ENCODE peak calls at places on chromosome 11, in five cellular contexts. One of them, this sample, is unnamed.

GRCh38 chr11:124174001-124174400 is 9.1 kb upstream of the OR10D3 start:
- DNase-seq in A549: peak
- DNase-seq in AG04449: peak
- DNase-seq in T-helper 9 cell: no peak
- DNase-seq in activated CD4-positive, alpha-beta T cell treated with anti-CD3 and anti-CD28 coated beads, Interleukin-2, amount 50 U/mL, for 4 hours: no peak
- DNase-seq in this sample: no peak

GRCh38 chr11:61507012-61507768 is 1.4 kb upstream of the LRRC10B start:
- DNase-seq in activated CD4-positive, alpha-beta T cell treated with anti-CD3 and anti-CD28 coated beads, Interleukin-2, amount 50 U/mL, for 4 hours: no peak
- DNase-seq in A549: no peak
- DNase-seq in T-helper 9 cell: no peak
- DNase-seq in AG04449: no peak
- DNase-seq in this sample: no peak

GRCh38 chr11:109303342-109303741 is 118.6 kb upstream of the C11orf87 start:
- DNase-seq in activated CD4-positive, alpha-beta T cell treated with anti-CD3 and anti-CD28 coated beads, Interleukin-2, amount 50 U/mL, for 4 hours: no peak
- DNase-seq in T-helper 9 cell: no peak
- DNase-seq in A549: no peak
- DNase-seq in AG04449: no peak
- DNase-seq in this sample: no peak

GRCh38 chr11:1387961-1388762 is 1.6 kb upstream of the BRSK2 start:
- DNase-seq in T-helper 9 cell: no peak
- DNase-seq in A549: no peak
- DNase-seq in activated CD4-positive, alpha-beta T cell treated with anti-CD3 and anti-CD28 coated beads, Interleukin-2, amount 50 U/mL, for 4 hours: no peak
- DNase-seq in AG04449: no peak
- DNase-seq in this sample: no peak

GRCh38 chr11:46895821-46896220 is 22.5 kb downstream of the LRP4 start:
- DNase-seq in AG04449: no peak
- DNase-seq in A549: no peak
- DNase-seq in activated CD4-positive, alpha-beta T cell treated with anti-CD3 and anti-CD28 coated beads, Interleukin-2, amount 50 U/mL, for 4 hours: no peak
- DNase-seq in T-helper 9 cell: no peak
- DNase-seq in this sample: no peak

GRCh38 chr11:132493786-132494185 is 1038.5 kb downstream of the OPCML start:
- DNase-seq in T-helper 9 cell: no peak
- DNase-seq in AG04449: no peak
- DNase-seq in activated CD4-positive, alpha-beta T cell treated with anti-CD3 and anti-CD28 coated beads, Interleukin-2, amount 50 U/mL, for 4 hours: no peak
- DNase-seq in A549: no peak
- DNase-seq in this sample: no peak

GRCh38 chr11:832529-833113 is at the start of gene CD151:
- DNase-seq in T-helper 9 cell: no peak
- DNase-seq in activated CD4-positive, alpha-beta T cell treated with anti-CD3 and anti-CD28 coated beads, Interleukin-2, amount 50 U/mL, for 4 hours: no peak
- DNase-seq in A549: no peak
- DNase-seq in AG04449: no peak
- DNase-seq in this sample: no peak

GRCh38 chr11:29538339-29539036 is 478.3 kb downstream of the KCNA4 start:
- DNase-seq in AG04449: no peak
- DNase-seq in A549: no peak
- DNase-seq in T-helper 9 cell: no peak
- DNase-seq in activated CD4-positive, alpha-beta T cell treated with anti-CD3 and anti-CD28 coated beads, Interleukin-2, amount 50 U/mL, for 4 hours: no peak
- DNase-seq in this sample: no peak

GRCh38 chr11:116686891-116687290 is 85.9 kb downstream of the BUD13 start:
- DNase-seq in AG04449: no peak
- DNase-seq in activated CD4-positive, alpha-beta T cell treated with anti-CD3 and anti-CD28 coated beads, Interleukin-2, amount 50 U/mL, for 4 hours: no peak
- DNase-seq in A549: no peak
- DNase-seq in T-helper 9 cell: no peak
- DNase-seq in this sample: no peak

GRCh38 chr11:76903325-76903724 is 42.6 kb downstream of the ACER3 start:
- DNase-seq in T-helper 9 cell: no peak
- DNase-seq in A549: no peak
- DNase-seq in activated CD4-positive, alpha-beta T cell treated with anti-CD3 and anti-CD28 coated beads, Interleukin-2, amount 50 U/mL, for 4 hours: no peak
- DNase-seq in AG04449: no peak
- DNase-seq in this sample: no peak

GRCh38 chr11:50075856-50076255 is 43.2 kb downstream of the OR4C45 start:
- DNase-seq in T-helper 9 cell: no peak
- DNase-seq in activated CD4-positive, alpha-beta T cell treated with anti-CD3 and anti-CD28 coated beads, Interleukin-2, amount 50 U/mL, for 4 hours: no peak
- DNase-seq in AG04449: no peak
- DNase-seq in A549: no peak
- DNase-seq in this sample: no peak

GRCh38 chr11:2314525-2315394 is 12.9 kb downstream of the TSPAN32 start:
- DNase-seq in T-helper 9 cell: no peak
- DNase-seq in activated CD4-positive, alpha-beta T cell treated with anti-CD3 and anti-CD28 coated beads, Interleukin-2, amount 50 U/mL, for 4 hours: no peak
- DNase-seq in AG04449: no peak
- DNase-seq in A549: no peak
- DNase-seq in this sample: no peak

GRCh38 chr11:44094260-44094868 is 1.1 kb upstream of the EXT2 start:
- DNase-seq in AG04449: peak
- DNase-seq in activated CD4-positive, alpha-beta T cell treated with anti-CD3 and anti-CD28 coated beads, Interleukin-2, amount 50 U/mL, for 4 hours: peak
- DNase-seq in T-helper 9 cell: peak
- DNase-seq in A549: peak
- DNase-seq in this sample: peak

GRCh38 chr11:6516865-6517264 is 19.8 kb downstream of the DNHD1 start:
- DNase-seq in AG04449: no peak
- DNase-seq in activated CD4-positive, alpha-beta T cell treated with anti-CD3 and anti-CD28 coated beads, Interleukin-2, amount 50 U/mL, for 4 hours: no peak
- DNase-seq in T-helper 9 cell: no peak
- DNase-seq in A549: no peak
- DNase-seq in this sample: no peak

GRCh38 chr11:112408551-112408950 is 147.9 kb upstream of the PLET1 start:
- DNase-seq in T-helper 9 cell: no peak
- DNase-seq in activated CD4-positive, alpha-beta T cell treated with anti-CD3 and anti-CD28 coated beads, Interleukin-2, amount 50 U/mL, for 4 hours: no peak
- DNase-seq in A549: no peak
- DNase-seq in AG04449: no peak
- DNase-seq in this sample: no peak

GRCh38 chr11:36086366-36086765 is 142.5 kb downstream of the LDLRAD3 start:
- DNase-seq in T-helper 9 cell: no peak
- DNase-seq in activated CD4-positive, alpha-beta T cell treated with anti-CD3 and anti-CD28 coated beads, Interleukin-2, amount 50 U/mL, for 4 hours: no peak
- DNase-seq in A549: no peak
- DNase-seq in AG04449: no peak
- DNase-seq in this sample: no peak

GRCh38 chr11:18091731-18092130 is 14.2 kb downstream of the SAAL1 start:
- DNase-seq in activated CD4-positive, alpha-beta T cell treated with anti-CD3 and anti-CD28 coated beads, Interleukin-2, amount 50 U/mL, for 4 hours: no peak
- DNase-seq in AG04449: no peak
- DNase-seq in A549: no peak
- DNase-seq in T-helper 9 cell: no peak
- DNase-seq in this sample: no peak

GRCh38 chr11:111632798-111633197 is 30.5 kb downstream of the SIK2 start:
- DNase-seq in AG04449: no peak
- DNase-seq in T-helper 9 cell: no peak
- DNase-seq in A549: no peak
- DNase-seq in activated CD4-positive, alpha-beta T cell treated with anti-CD3 and anti-CD28 coated beads, Interleukin-2, amount 50 U/mL, for 4 hours: no peak
- DNase-seq in this sample: no peak

GRCh38 chr11:73342633-73343032 is 33.6 kb upstream of the RELT start:
- DNase-seq in T-helper 9 cell: no peak
- DNase-seq in activated CD4-positive, alpha-beta T cell treated with anti-CD3 and anti-CD28 coated beads, Interleukin-2, amount 50 U/mL, for 4 hours: no peak
- DNase-seq in AG04449: no peak
- DNase-seq in A549: no peak
- DNase-seq in this sample: no peak

GRCh38 chr11:119547511-119547910 is 124.5 kb upstream of the THY1 start:
- DNase-seq in T-helper 9 cell: no peak
- DNase-seq in A549: no peak
- DNase-seq in activated CD4-positive, alpha-beta T cell treated with anti-CD3 and anti-CD28 coated beads, Interleukin-2, amount 50 U/mL, for 4 hours: no peak
- DNase-seq in AG04449: no peak
- DNase-seq in this sample: no peak

GRCh38 chr11:68315581-68315920 is 3.2 kb downstream of the LRP5 start:
- DNase-seq in AG04449: no peak
- DNase-seq in T-helper 9 cell: no peak
- DNase-seq in A549: no peak
- DNase-seq in activated CD4-positive, alpha-beta T cell treated with anti-CD3 and anti-CD28 coated beads, Interleukin-2, amount 50 U/mL, for 4 hours: no peak
- DNase-seq in this sample: no peak

GRCh38 chr11:62680825-62681240 is 2.0 kb upstream of the UBXN1 start:
- DNase-seq in A549: peak
- DNase-seq in activated CD4-positive, alpha-beta T cell treated with anti-CD3 and anti-CD28 coated beads, Interleukin-2, amount 50 U/mL, for 4 hours: no peak
- DNase-seq in AG04449: no peak
- DNase-seq in T-helper 9 cell: no peak
- DNase-seq in this sample: no peak

GRCh38 chr11:85922367-85922766 is 67.2 kb downstream of the CCDC83 start:
- DNase-seq in AG04449: no peak
- DNase-seq in T-helper 9 cell: no peak
- DNase-seq in A549: no peak
- DNase-seq in activated CD4-positive, alpha-beta T cell treated with anti-CD3 and anti-CD28 coated beads, Interleukin-2, amount 50 U/mL, for 4 hours: no peak
- DNase-seq in this sample: no peak

GRCh38 chr11:131645237-131645636 is 274.8 kb downstream of the NTM start:
- DNase-seq in AG04449: no peak
- DNase-seq in A549: no peak
- DNase-seq in T-helper 9 cell: no peak
- DNase-seq in activated CD4-positive, alpha-beta T cell treated with anti-CD3 and anti-CD28 coated beads, Interleukin-2, amount 50 U/mL, for 4 hours: no peak
- DNase-seq in this sample: no peak

GRCh38 chr11:83306385-83307080 is 20.4 kb upstream of the CCDC90B start:
- DNase-seq in A549: no peak
- DNase-seq in AG04449: no peak
- DNase-seq in activated CD4-positive, alpha-beta T cell treated with anti-CD3 and anti-CD28 coated beads, Interleukin-2, amount 50 U/mL, for 4 hours: no peak
- DNase-seq in T-helper 9 cell: no peak
- DNase-seq in this sample: no peak